ENCODE peak calls at places on chromosomes 11 and 22, in ten cellular contexts. U is astrocyte of the cerebellum, H is brain microvascular endothelial cell, N is sigmoid colon, Y is testis, V is pancreas, A is esophagus squamous epithelium, G is A673, W is fibroblast of pulmonary artery, T is stomach. K is an unnamed sample.
A peak's percentile ranks its signal among the peaks of the same experiment; 100 is the strongest.

GRCh38 chr11:109971184-109971523 is 122.0 kb upstream of the ZC3H12C start:
- DNase-seq in A (no peak), W (peak; percentile 90), H (peak; percentile 73), U (peak; percentile 47), N (no peak), Y (no peak), V (no peak), T (no peak), G (peak; percentile 99), K (peak; percentile 75)

GRCh38 chr11:83292709-83293435 is 6.7 kb upstream of the CCDC90B start:
- DNase-seq in G (peak; percentile 95), T (no peak), H (peak; percentile 71), Y (peak; percentile 49), N (no peak), V (peak; percentile 38), W (peak; percentile 82), U (peak; percentile 49), A (no peak), K (peak; percentile 84)

GRCh38 chr22:20436309-20437252 is 1.0 kb downstream of the SCARF2 start:
- DNase-seq in Y (no peak), U (no peak), A (no peak), N (peak; percentile 73), G (peak; percentile 35), T (no peak), W (peak; percentile 49), H (no peak), V (no peak), K (peak; percentile 34)

GRCh38 chr11:114132944-114133394 is 73.5 kb downstream of the ZBTB16 start:
- DNase-seq in G (peak; percentile 76), N (peak; percentile 83), T (no peak), W (peak; percentile 69), V (peak; percentile 40), U (peak; percentile 58), Y (no peak), A (no peak), H (no peak), K (peak; percentile 28)

GRCh38 chr11:23653071-23653675 is 792.9 kb upstream of the CCDC179 start:
- DNase-seq in T (no peak), Y (peak; percentile 15), U (no peak), A (no peak), N (no peak), H (no peak), W (no peak), G (no peak), V (no peak), K (no peak)

GRCh38 chr22:37032134-37032534 is 12.6 kb downstream of the MPST start:
- DNase-seq in Y (no peak), G (no peak), V (no peak), T (no peak), U (no peak), H (no peak), W (no peak), A (no peak), N (no peak), K (no peak)

GRCh38 chr11:87331273-87331672 is 293.5 kb downstream of the TMEM135 start:
- DNase-seq in H (no peak), T (no peak), N (peak; percentile 53), A (no peak), W (no peak), G (no peak), U (no peak), V (no peak), Y (peak; percentile 33), K (peak; percentile 18)

GRCh38 chr11:73229321-73230275 is 11.5 kb downstream of the P2RY2 start:
- DNase-seq in G (no peak), A (no peak), H (no peak), U (no peak), W (no peak), V (no peak), T (no peak), N (peak; percentile 44), Y (no peak), K (no peak)

DNA sequence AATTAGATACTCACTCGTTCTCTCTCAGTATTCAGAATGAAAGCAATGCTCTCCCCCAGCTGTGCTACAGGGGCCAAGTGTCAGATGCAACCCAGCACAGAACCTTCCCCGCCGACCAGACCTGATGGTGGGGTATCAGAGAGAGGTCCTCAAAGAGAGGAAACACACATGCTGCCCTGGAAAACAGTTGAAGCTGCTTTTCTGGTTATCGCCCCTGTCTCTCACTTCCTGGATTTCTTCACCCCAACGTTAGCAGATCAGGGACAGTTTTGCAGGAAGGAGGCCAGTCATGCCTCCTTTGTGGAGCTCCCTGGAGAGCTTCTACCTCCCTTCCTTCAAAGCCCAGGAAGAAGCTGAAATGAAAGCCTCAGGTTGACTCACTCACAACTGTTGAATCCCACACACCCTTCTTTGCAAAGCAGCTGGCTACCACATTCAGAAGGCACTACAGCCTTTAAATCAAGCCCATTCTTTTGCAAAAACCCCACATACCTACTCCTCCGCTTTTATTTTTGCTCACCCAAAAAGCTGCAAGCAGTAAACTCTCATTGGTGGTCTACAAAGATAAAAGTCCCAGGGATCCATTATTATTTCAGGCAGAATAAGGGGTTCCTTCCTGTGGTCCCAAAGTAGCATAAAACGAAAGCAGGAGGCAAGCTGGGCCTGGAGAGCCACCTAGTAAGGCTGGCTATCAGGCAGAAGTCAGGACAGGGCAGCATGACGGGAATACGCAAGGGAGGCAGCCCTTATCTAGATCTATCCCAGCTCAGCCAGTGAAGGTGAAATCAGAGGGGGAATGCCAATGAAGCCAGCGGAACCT is 23.3 kb downstream of the LARGE1 start:
- DNase-seq in A (no peak), U (no peak), N (no peak), Y (no peak), G (no peak), T (no peak), W (peak; percentile 34), H (no peak), V (no peak), K (peak; percentile 22)
- H3K4me3 ChIP-seq in A (no peak overlapping the region), U (no peak overlapping the region), N (no peak overlapping the region), Y (no peak overlapping the region), G (no peak overlapping the region), T (no peak overlapping the region), W (no peak overlapping the region), H (no peak overlapping the region), V (no peak overlapping the region), K (no peak overlapping the region)

GRCh38 chr11:119940401-119940976 is 197.4 kb downstream of the TRIM29 start:
- DNase-seq in G (no peak), N (no peak), A (no peak), H (no peak), U (no peak), W (no peak), T (no peak), Y (no peak), V (no peak), K (no peak)

GRCh38 chr11:119942583-119943338 is 195.2 kb downstream of the TRIM29 start:
- DNase-seq in G (no peak), U (no peak), H (no peak), W (peak; percentile 1), A (no peak), V (no peak), Y (no peak), T (no peak), N (no peak), K (peak; percentile 4)

GRCh38 chr11:119937412-119937811 is 200.5 kb downstream of the TRIM29 start:
- DNase-seq in U (no peak), H (no peak), V (no peak), W (no peak), T (no peak), G (no peak), Y (no peak), A (no peak), N (no peak), K (no peak)

DNA sequence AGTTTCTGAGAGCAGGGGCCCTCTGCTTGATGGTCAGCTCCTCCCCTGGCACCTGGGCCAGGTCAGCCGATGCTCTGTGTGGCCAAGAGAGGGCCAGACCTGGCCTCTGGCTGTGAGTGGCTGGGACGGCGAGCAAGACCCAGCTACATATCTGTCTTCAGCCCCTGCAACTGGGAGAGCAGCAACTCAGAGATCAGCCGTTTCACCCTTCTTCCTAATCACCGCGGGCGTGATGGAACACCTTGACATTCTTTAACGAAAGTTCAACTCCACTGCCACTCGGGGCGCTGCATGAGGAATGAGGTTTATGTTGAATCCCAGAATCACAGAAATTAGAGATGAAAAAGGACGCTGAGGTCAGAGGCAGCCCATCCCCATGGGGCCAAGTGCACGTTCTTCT is 195.9 kb downstream of the TRIM29 start:
- DNase-seq in H (no peak), T (no peak), N (no peak), Y (no peak), G (no peak), A (no peak), V (no peak), U (no peak), W (no peak), K (no peak)
- TF ChIP-seq CTCF in H (no peak), T (no peak), N (no peak), Y (no peak), G (no peak), A (no peak), V (no peak), U (no peak), W (no peak), K (no peak)

DNA sequence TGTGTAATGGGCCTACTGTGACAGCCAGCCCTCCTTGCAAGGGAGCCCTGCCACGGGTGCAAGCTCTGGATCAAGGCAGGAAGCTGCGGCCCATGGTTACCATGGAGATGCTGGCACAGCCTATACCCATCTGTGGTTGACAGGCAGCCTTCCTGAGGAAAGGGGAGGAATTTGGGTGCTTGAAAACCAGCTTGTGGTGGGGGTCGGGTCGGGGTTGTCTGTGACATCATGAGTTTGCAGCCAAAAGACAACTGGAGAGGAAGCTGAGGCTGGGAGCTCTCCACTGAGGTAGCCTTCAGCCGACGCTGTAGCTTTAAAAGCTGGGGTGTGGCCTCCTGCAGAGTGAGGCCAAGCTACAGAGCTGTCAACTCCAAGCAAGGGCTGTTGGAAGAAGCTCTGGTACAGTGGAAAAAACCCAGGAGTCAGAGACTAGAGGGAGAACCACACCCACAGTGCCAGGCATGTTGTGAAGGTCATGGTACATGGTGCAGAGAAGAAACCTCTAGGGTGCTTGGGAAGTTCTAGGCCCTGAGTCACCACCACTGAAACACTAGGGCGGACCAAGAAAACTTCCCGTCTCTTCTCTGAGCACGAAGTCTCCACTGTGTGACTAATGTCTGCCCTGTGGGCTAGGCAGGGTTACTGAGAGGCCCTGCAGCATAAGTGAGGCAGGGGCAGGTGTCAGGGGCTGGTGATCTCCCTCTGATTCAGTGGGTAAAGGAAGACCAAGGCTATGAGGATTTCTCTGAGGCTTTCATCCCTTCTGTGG is 10.8 kb upstream of the LDHA start:
- DNase-seq in N (peak; percentile 93), G (peak; percentile 69), W (peak; percentile 96), T (peak; percentile 76), U (peak; percentile 57), V (peak; percentile 57), Y (peak; percentile 76), A (no peak), H (peak; percentile 98), K (peak; percentile 99)
- H3K4me3 ChIP-seq in N (no peak overlapping the region), G (no peak overlapping the region), W (peak overlapping the region; percentile 14), T (no peak overlapping the region), U (no peak overlapping the region), V (no peak overlapping the region), Y (no peak overlapping the region), A (no peak overlapping the region), H (no peak overlapping the region), K (no peak overlapping the region)

DNA sequence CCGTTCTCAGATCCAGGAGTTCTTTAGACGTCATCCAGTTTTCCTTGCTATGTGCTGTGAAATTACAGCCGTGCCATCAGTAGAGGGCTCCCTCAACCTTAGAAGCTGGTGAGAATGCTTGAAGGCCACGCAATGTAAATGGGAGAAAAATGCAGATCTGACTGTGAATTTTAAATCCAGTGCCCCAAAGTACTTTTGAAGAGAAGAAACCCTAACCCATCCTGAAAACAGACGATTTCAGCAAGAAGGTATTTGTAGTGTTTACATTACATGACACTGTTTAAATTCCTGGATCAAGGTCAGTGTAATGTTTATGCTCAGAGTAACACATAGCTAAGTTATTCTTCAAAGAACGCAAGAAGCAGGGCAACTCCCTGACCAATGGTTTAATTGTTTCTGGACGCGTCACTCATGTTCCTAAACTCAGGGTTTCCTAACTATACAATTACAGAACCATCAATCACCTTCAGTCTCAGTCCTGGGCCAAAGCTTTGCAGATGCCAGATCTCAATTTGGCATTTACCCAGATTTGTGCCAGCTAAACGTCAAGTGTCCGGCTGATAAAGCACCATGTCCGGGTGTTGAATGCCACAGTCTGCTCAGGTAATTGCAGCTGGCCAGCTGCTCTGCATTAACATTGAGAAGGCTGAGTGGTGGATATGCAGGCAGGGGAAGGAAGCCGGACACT is 38.2 kb downstream of the ADAMTS8 start:
- DNase-seq in V (peak; percentile 64), N (no peak), H (peak; percentile 71), U (peak; percentile 57), A (no peak), W (peak; percentile 78), Y (peak; percentile 20), T (peak; percentile 40), G (peak; percentile 58), K (peak; percentile 87)
- TF ChIP-seq CTCF in V (no peak), N (no peak), H (peak; percentile 73), U (peak; percentile 71), A (no peak), W (peak; percentile 60), Y (no peak), T (peak; percentile 11), G (peak; percentile 60), K (peak; percentile 67)